ENCODE peak calls at places on chromosomes 13 and 19, in eight cellular contexts. One of them, this sample, is unnamed.

GRCh38 chr13:35771898-35772297 is 295.4 kb upstream of the MAB21L1 start:
- DNase-seq in neural crest cell: no peak
- DNase-seq in AG10803: peak
- DNase-seq in tibial nerve: no peak
- DNase-seq in WTC11: no peak
- DNase-seq in IMR-90: peak
- DNase-seq in cardiac muscle cell: peak
- DNase-seq in osteocyte: no peak
- DNase-seq in this sample: peak

GRCh38 chr13:60654405-60654804 is 257.4 kb downstream of the TDRD3 start:
- DNase-seq in tibial nerve: peak
- DNase-seq in osteocyte: no peak
- DNase-seq in cardiac muscle cell: peak
- DNase-seq in IMR-90: no peak
- DNase-seq in WTC11: peak
- DNase-seq in neural crest cell: peak
- DNase-seq in AG10803: peak
- DNase-seq in this sample: no peak

GRCh38 chr13:75135325-75135825 is 346.6 kb downstream of the TBC1D4 start:
- DNase-seq in tibial nerve: no peak
- DNase-seq in WTC11: no peak
- DNase-seq in IMR-90: peak
- DNase-seq in neural crest cell: no peak
- DNase-seq in AG10803: peak
- DNase-seq in cardiac muscle cell: peak
- DNase-seq in osteocyte: no peak
- DNase-seq in this sample: peak

GRCh38 chr19:11478167-11479089 is 2.4 kb downstream of the ELAVL3 start:
- DNase-seq in WTC11: no peak
- DNase-seq in AG10803: no peak
- DNase-seq in cardiac muscle cell: no peak
- DNase-seq in tibial nerve: no peak
- DNase-seq in neural crest cell: no peak
- DNase-seq in IMR-90: no peak
- DNase-seq in osteocyte: no peak
- DNase-seq in this sample: no peak

GRCh38 chr13:19927117-19927734 is 31.3 kb upstream of the ZMYM2 start:
- DNase-seq in WTC11: no peak
- DNase-seq in AG10803: peak
- DNase-seq in tibial nerve: peak
- DNase-seq in osteocyte: no peak
- DNase-seq in neural crest cell: no peak
- DNase-seq in cardiac muscle cell: peak
- DNase-seq in IMR-90: peak
- DNase-seq in this sample: no peak

GRCh38 chr19:30371157-30371845 is 883 bp upstream of the ZNF536 start:
- DNase-seq in neural crest cell: no peak
- DNase-seq in IMR-90: no peak
- DNase-seq in cardiac muscle cell: no peak
- DNase-seq in tibial nerve: no peak
- DNase-seq in AG10803: peak
- DNase-seq in osteocyte: no peak
- DNase-seq in WTC11: no peak
- DNase-seq in this sample: no peak

GRCh38 chr13:84896128-84896527 is 903.1 kb downstream of the SLITRK6 start:
- DNase-seq in AG10803: peak
- DNase-seq in WTC11: peak
- DNase-seq in osteocyte: no peak
- DNase-seq in neural crest cell: peak
- DNase-seq in tibial nerve: no peak
- DNase-seq in cardiac muscle cell: peak
- DNase-seq in IMR-90: peak
- DNase-seq in this sample: no peak

GRCh38 chr19:709196-709964 is 645 bp downstream of the PALM start:
- DNase-seq in tibial nerve: no peak
- DNase-seq in WTC11: no peak
- DNase-seq in IMR-90: no peak
- DNase-seq in neural crest cell: no peak
- DNase-seq in cardiac muscle cell: no peak
- DNase-seq in osteocyte: no peak
- DNase-seq in AG10803: no peak
- DNase-seq in this sample: no peak

GRCh38 chr13:40064723-40065122 is 409.3 kb downstream of the COG6 start:
- DNase-seq in WTC11: no peak
- DNase-seq in neural crest cell: no peak
- DNase-seq in IMR-90: peak
- DNase-seq in tibial nerve: no peak
- DNase-seq in AG10803: peak
- DNase-seq in cardiac muscle cell: peak
- DNase-seq in osteocyte: no peak
- DNase-seq in this sample: peak

GRCh38 chr13:29621841-29622240 is 26.4 kb upstream of the SLC7A1 start:
- DNase-seq in tibial nerve: no peak
- DNase-seq in IMR-90: peak
- DNase-seq in WTC11: no peak
- DNase-seq in neural crest cell: no peak
- DNase-seq in cardiac muscle cell: no peak
- DNase-seq in osteocyte: no peak
- DNase-seq in AG10803: no peak
- DNase-seq in this sample: no peak

GRCh38 chr13:101179021-101179420 is 237.3 kb downstream of the NALCN start:
- DNase-seq in tibial nerve: no peak
- DNase-seq in AG10803: no peak
- DNase-seq in cardiac muscle cell: no peak
- DNase-seq in WTC11: no peak
- DNase-seq in osteocyte: no peak
- DNase-seq in IMR-90: no peak
- DNase-seq in neural crest cell: no peak
- DNase-seq in this sample: no peak

GRCh38 chr13:21234537-21234936 is 58.1 kb downstream of the MRPL57 start:
- DNase-seq in AG10803: peak
- DNase-seq in IMR-90: no peak
- DNase-seq in neural crest cell: no peak
- DNase-seq in WTC11: no peak
- DNase-seq in cardiac muscle cell: no peak
- DNase-seq in tibial nerve: no peak
- DNase-seq in osteocyte: no peak
- DNase-seq in this sample: no peak

GRCh38 chr13:91181892-91182291 is 165.6 kb upstream of the MIR17HG start:
- DNase-seq in WTC11: no peak
- DNase-seq in AG10803: no peak
- DNase-seq in cardiac muscle cell: no peak
- DNase-seq in IMR-90: no peak
- DNase-seq in tibial nerve: no peak
- DNase-seq in neural crest cell: no peak
- DNase-seq in osteocyte: no peak
- DNase-seq in this sample: no peak

GRCh38 chr13:45820106-45820838 is 31.3 kb downstream of the SIAH3 start:
- DNase-seq in cardiac muscle cell: no peak
- DNase-seq in tibial nerve: no peak
- DNase-seq in WTC11: no peak
- DNase-seq in osteocyte: peak
- DNase-seq in neural crest cell: no peak
- DNase-seq in IMR-90: no peak
- DNase-seq in AG10803: no peak
- DNase-seq in this sample: no peak

GRCh38 chr13:20231839-20232555 is at the start of gene GJB6:
- DNase-seq in osteocyte: no peak
- DNase-seq in neural crest cell: no peak
- DNase-seq in tibial nerve: no peak
- DNase-seq in cardiac muscle cell: no peak
- DNase-seq in AG10803: no peak
- DNase-seq in IMR-90: no peak
- DNase-seq in WTC11: peak
- DNase-seq in this sample: no peak

GRCh38 chr19:7397687-7398086 is 49.0 kb downstream of the ARHGEF18 start:
- DNase-seq in AG10803: peak
- DNase-seq in IMR-90: peak
- DNase-seq in tibial nerve: no peak
- DNase-seq in neural crest cell: no peak
- DNase-seq in cardiac muscle cell: peak
- DNase-seq in osteocyte: no peak
- DNase-seq in WTC11: no peak
- DNase-seq in this sample: peak

GRCh38 chr19:41521860-41522555 is 54.0 kb upstream of the CEACAM21 start:
- DNase-seq in WTC11: peak
- DNase-seq in neural crest cell: no peak
- DNase-seq in tibial nerve: no peak
- DNase-seq in osteocyte: no peak
- DNase-seq in IMR-90: no peak
- DNase-seq in AG10803: no peak
- DNase-seq in cardiac muscle cell: no peak
- DNase-seq in this sample: no peak

GRCh38 chr13:43257765-43258164 is 234.4 kb downstream of the DNAJC15 start:
- DNase-seq in osteocyte: no peak
- DNase-seq in WTC11: no peak
- DNase-seq in tibial nerve: no peak
- DNase-seq in AG10803: no peak
- DNase-seq in neural crest cell: no peak
- DNase-seq in IMR-90: no peak
- DNase-seq in cardiac muscle cell: no peak
- DNase-seq in this sample: no peak

GRCh38 chr19:2791440-2791839 is 6.1 kb downstream of the THOP1 start:
- DNase-seq in neural crest cell: no peak
- DNase-seq in osteocyte: no peak
- DNase-seq in cardiac muscle cell: no peak
- DNase-seq in IMR-90: no peak
- DNase-seq in WTC11: no peak
- DNase-seq in tibial nerve: no peak
- DNase-seq in AG10803: no peak
- DNase-seq in this sample: peak

GRCh38 chr19:48899781-48900476 is at the start of gene NUCB1:
- DNase-seq in IMR-90: peak
- DNase-seq in tibial nerve: peak
- DNase-seq in WTC11: peak
- DNase-seq in osteocyte: peak
- DNase-seq in cardiac muscle cell: peak
- DNase-seq in AG10803: peak
- DNase-seq in neural crest cell: peak
- DNase-seq in this sample: peak
- TF ChIP-seq CTCF in IMR-90: peak
- TF ChIP-seq CTCF in tibial nerve: peak
- TF ChIP-seq CTCF in WTC11: no peak
- TF ChIP-seq CTCF in osteocyte: peak
- TF ChIP-seq CTCF in cardiac muscle cell: peak
- TF ChIP-seq CTCF in AG10803: peak
- TF ChIP-seq CTCF in neural crest cell: peak
- TF ChIP-seq CTCF in this sample: peak

DNA sequence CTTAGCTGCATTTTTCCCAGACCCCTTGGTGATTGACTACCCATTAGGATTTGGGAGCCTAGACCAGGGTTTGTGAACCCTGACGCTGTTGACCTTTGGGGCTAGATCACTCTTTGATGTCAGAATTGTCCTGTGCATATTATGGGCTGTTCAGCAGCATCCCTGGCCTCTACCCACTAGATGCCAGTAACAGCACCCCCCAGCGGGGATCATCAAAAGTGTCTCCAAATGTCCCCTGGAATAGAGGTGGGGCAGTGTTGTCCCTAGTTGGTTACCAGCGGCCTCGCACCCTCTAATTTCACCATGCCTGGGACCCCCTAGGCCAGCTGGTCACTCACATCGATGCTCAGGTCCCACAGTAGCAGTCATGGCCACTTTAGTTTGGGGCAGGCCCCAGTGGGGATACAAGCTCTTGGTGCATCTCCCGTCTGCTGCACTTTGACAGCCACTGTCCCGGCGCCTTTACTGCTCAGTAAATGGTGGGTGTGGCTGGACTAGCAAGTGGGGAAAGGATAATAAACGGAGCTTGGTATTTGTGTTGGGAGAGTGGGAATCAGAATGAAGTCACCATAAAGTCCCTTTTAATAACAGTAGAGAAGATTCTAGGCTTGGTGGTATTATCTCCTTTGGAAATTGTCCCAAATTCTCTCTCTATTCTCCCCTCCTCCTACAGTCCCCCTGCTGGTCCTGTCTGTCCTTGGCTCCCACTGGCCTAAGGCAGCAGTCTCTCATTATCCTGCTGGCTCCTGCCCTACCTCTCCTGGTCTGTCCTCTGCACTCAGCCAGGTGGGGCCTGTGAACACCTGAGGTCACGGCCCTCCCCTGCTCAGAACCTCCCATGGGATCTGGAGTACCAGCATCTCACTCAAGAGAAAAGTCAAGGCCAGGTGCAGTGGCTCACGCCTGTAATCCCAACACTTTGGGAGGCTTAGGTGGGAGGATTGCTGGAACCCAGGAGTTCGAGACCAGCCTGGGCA is 80.6 kb downstream of the SIPA1L3 start:
- DNase-seq in cardiac muscle cell: no peak
- DNase-seq in AG10803: no peak
- DNase-seq in osteocyte: no peak
- DNase-seq in IMR-90: no peak
- DNase-seq in neural crest cell: no peak
- DNase-seq in WTC11: peak
- DNase-seq in tibial nerve: no peak
- DNase-seq in this sample: no peak
- TF ChIP-seq CTCF in cardiac muscle cell: peak
- TF ChIP-seq CTCF in AG10803: peak
- TF ChIP-seq CTCF in osteocyte: no peak
- TF ChIP-seq CTCF in IMR-90: peak
- TF ChIP-seq CTCF in neural crest cell: peak
- TF ChIP-seq CTCF in WTC11: peak
- TF ChIP-seq CTCF in tibial nerve: no peak
- TF ChIP-seq CTCF in this sample: peak

GRCh38 chr19:44752816-44753618 is 4.5 kb downstream of the BCL3 start:
- DNase-seq in IMR-90: peak
- DNase-seq in WTC11: peak
- DNase-seq in tibial nerve: peak
- DNase-seq in osteocyte: peak
- DNase-seq in AG10803: peak
- DNase-seq in cardiac muscle cell: peak
- DNase-seq in neural crest cell: no peak
- DNase-seq in this sample: peak
- TF ChIP-seq CTCF in IMR-90: peak
- TF ChIP-seq CTCF in WTC11: no peak
- TF ChIP-seq CTCF in tibial nerve: no peak
- TF ChIP-seq CTCF in osteocyte: no peak
- TF ChIP-seq CTCF in AG10803: peak
- TF ChIP-seq CTCF in cardiac muscle cell: no peak
- TF ChIP-seq CTCF in neural crest cell: peak
- TF ChIP-seq CTCF in this sample: peak

DNA sequence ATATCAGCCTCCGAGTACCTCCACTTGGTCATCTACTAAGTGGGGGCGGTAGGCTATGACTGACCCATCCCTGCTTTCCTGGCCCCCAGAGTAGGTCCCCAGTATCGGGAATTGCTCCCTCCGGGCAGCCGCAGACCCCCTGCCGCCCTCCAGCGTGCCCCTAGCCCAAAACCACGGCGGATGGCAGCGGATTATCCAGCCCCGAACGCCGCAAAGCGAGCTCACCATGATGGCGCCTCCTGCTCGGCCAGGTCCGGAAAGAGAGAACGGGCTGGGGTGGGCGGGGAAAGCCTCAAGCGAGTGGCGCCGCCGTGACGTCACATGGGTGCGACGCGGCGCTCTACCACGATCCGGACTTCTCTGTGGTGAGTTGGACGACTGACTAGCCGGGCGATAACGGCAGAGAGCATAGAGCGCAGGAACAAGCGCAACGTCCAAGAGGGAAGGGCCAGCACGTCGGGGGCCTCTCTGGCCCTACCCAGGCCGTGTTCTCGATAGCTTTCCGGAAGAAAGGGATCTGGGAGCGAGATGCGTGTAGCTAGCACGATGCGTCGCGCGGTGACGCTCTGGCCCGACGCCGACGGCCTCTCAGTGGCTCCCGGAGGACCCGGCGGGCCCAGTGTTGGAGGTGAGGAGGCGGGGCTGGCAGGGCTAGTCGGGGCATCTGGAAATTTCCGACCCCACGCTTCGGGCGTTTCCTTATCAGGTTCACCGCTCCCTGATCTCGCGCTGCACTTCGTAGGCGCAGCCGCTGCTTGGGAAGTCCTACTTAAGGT is at the start of the genes RPL18 and SPHK2:
- DNase-seq in osteocyte: peak
- DNase-seq in tibial nerve: peak
- DNase-seq in IMR-90: peak
- DNase-seq in AG10803: peak
- DNase-seq in WTC11: peak
- DNase-seq in cardiac muscle cell: peak
- DNase-seq in neural crest cell: peak
- DNase-seq in this sample: peak
- TF ChIP-seq CTCF in osteocyte: no peak
- TF ChIP-seq CTCF in tibial nerve: no peak
- TF ChIP-seq CTCF in IMR-90: peak
- TF ChIP-seq CTCF in AG10803: no peak
- TF ChIP-seq CTCF in WTC11: no peak
- TF ChIP-seq CTCF in cardiac muscle cell: no peak
- TF ChIP-seq CTCF in neural crest cell: no peak
- TF ChIP-seq CTCF in this sample: no peak